ENCODE peak calls at places on chromosomes 7 and 10, in four cellular contexts. P is upper lobe of right lung, Y is GM13977, W is GM12865. R is an unnamed sample.

GRCh38 chr7:114934758-114935157 is 12.9 kb downstream of the MDFIC start:
- DNase-seq in P (no peak), Y (no peak), W (no peak), R (no peak)

GRCh38 chr10:117411440-117412428 is 36.5 kb upstream of the PDZD8 start:
- DNase-seq in P (no peak), Y (no peak), W (no peak), R (no peak)

GRCh38 chr7:86916277-86916825 is 143.1 kb downstream of the ELAPOR2 start:
- DNase-seq in P (no peak), Y (no peak), W (no peak), R (no peak)

GRCh38 chr7:116527521-116527920 is 2.7 kb downstream of the CAV1 start:
- DNase-seq in P (no peak), Y (no peak), W (no peak), R (no peak)

GRCh38 chr10:31261502-31262311 is 57.3 kb upstream of the ZEB1 start:
- DNase-seq in P (no peak), Y (no peak), W (no peak), R (peak)

GRCh38 chr7:70693690-70694356 is 438.1 kb upstream of the GALNT17 start:
- DNase-seq in P (peak), Y (peak), W (peak), R (peak)

GRCh38 chr10:3946234-3947229 is 161.5 kb upstream of the KLF6 start:
- DNase-seq in P (no peak), Y (no peak), W (no peak), R (no peak)

GRCh38 chr7:98214811-98215321 is 3.6 kb downstream of the BHLHA15 start:
- DNase-seq in P (peak), Y (peak), W (no peak), R (no peak)

GRCh38 chr10:4470231-4470840 is 355.7 kb upstream of the AKR1E2 start:
- DNase-seq in P (no peak), Y (no peak), W (no peak), R (peak)

GRCh38 chr7:118305686-118306085 is 81.2 kb downstream of the ANKRD7 start:
- DNase-seq in P (no peak), Y (no peak), W (no peak), R (no peak)

GRCh38 chr7:30723776-30724175 is 28.2 kb upstream of the INMT start:
- DNase-seq in P (peak), Y (no peak), W (no peak), R (no peak)

GRCh38 chr10:77899080-77899477 is 27.5 kb downstream of the DLG5 start:
- DNase-seq in P (no peak), Y (no peak), W (no peak), R (peak)

GRCh38 chr10:76309744-76310441 is 878.5 kb downstream of the LRMDA start:
- DNase-seq in P (no peak), Y (no peak), W (no peak), R (peak)

GRCh38 chr7:92763636-92764423 is 72.5 kb downstream of the CDK6 start:
- DNase-seq in P (no peak), Y (no peak), W (no peak), R (peak)

GRCh38 chr10:50234486-50234885 is 16.8 kb downstream of the ASAH2 start:
- DNase-seq in P (no peak), Y (no peak), W (no peak), R (no peak)

GRCh38 chr10:84267503-84268126 is 22.8 kb downstream of the RGR start:
- DNase-seq in P (no peak), Y (peak), W (peak), R (peak)

GRCh38 chr10:63217120-63217605 is 84.0 kb downstream of the NRBF2 start:
- DNase-seq in P (no peak), Y (peak), W (peak), R (peak)

GRCh38 chr7:100575746-100576383 is 2.2 kb upstream of the SAP25 start:
- DNase-seq in P (peak), Y (no peak), W (no peak), R (no peak)

GRCh38 chr7:901388-902154 is 25.2 kb downstream of the GET4 start:
- DNase-seq in P (peak), Y (peak), W (peak), R (peak)

GRCh38 chr10:18145652-18146051 is 5.4 kb downstream of the CACNB2 start:
- DNase-seq in P (no peak), Y (no peak), W (no peak), R (peak)

GRCh38 chr10:96700477-96701099 is 19.7 kb downstream of the PIK3AP1 start:
- DNase-seq in P (no peak), Y (no peak), W (peak), R (no peak)

GRCh38 chr7:55113760-55114541 is 95.1 kb downstream of the EGFR start:
- DNase-seq in P (no peak), Y (no peak), W (no peak), R (no peak)

GRCh38 chr7:114630186-114630824 is 215.7 kb downstream of the FOXP2 start:
- DNase-seq in P (no peak), Y (no peak), W (peak), R (no peak)

GRCh38 chr10:117135026-117135372 is 3.1 kb downstream of the VAX1 start:
- DNase-seq in P (no peak), Y (no peak), W (no peak), R (no peak)

GRCh38 chr10:107336061-107336460 is 171.6 kb upstream of the SORCS1 start:
- DNase-seq in P (no peak), Y (no peak), W (no peak), R (no peak)

GRCh38 chr7:135466442-135467206 is 43.3 kb downstream of the CNOT4 start:
- DNase-seq in P (no peak), Y (no peak), W (no peak), R (no peak)

GRCh38 chr7:123974326-123974908 is 49.4 kb downstream of the SPAM1 start:
- DNase-seq in P (no peak), Y (no peak), W (peak), R (no peak)

GRCh38 chr10:34824870-34825269 is 9.8 kb upstream of the PARD3 start:
- DNase-seq in P (no peak), Y (no peak), W (no peak), R (no peak)

GRCh38 chr10:13972609-13973008 is 358.1 kb downstream of the FRMD4A start:
- DNase-seq in P (no peak), Y (no peak), W (no peak), R (no peak)

GRCh38 chr10:96416643-96417042 is 57.8 kb upstream of the OPALIN start:
- DNase-seq in P (no peak), Y (no peak), W (no peak), R (peak)

GRCh38 chr10:131123496-131123895 is 188.0 kb downstream of the TCERG1L start:
- DNase-seq in P (no peak), Y (no peak), W (no peak), R (no peak)

GRCh38 chr10:2619472-2619871 is 447.9 kb upstream of the PFKP start:
- DNase-seq in P (no peak), Y (no peak), W (peak), R (no peak)

GRCh38 chr10:101012525-101013364 is 13.1 kb downstream of the LZTS2 start:
- DNase-seq in P (peak), Y (peak), W (peak), R (peak)

GRCh38 chr10:101014230-101014884 is 14.7 kb downstream of the LZTS2 start:
- DNase-seq in P (peak), Y (peak), W (peak), R (peak)

GRCh38 chr10:101013365-101013825 is 13.8 kb downstream of the LZTS2 start:
- DNase-seq in P (no peak), Y (no peak), W (no peak), R (no peak)

GRCh38 chr10:101010329-101010728 is 10.7 kb downstream of the LZTS2 start:
- DNase-seq in P (no peak), Y (no peak), W (no peak), R (no peak)

DNA sequence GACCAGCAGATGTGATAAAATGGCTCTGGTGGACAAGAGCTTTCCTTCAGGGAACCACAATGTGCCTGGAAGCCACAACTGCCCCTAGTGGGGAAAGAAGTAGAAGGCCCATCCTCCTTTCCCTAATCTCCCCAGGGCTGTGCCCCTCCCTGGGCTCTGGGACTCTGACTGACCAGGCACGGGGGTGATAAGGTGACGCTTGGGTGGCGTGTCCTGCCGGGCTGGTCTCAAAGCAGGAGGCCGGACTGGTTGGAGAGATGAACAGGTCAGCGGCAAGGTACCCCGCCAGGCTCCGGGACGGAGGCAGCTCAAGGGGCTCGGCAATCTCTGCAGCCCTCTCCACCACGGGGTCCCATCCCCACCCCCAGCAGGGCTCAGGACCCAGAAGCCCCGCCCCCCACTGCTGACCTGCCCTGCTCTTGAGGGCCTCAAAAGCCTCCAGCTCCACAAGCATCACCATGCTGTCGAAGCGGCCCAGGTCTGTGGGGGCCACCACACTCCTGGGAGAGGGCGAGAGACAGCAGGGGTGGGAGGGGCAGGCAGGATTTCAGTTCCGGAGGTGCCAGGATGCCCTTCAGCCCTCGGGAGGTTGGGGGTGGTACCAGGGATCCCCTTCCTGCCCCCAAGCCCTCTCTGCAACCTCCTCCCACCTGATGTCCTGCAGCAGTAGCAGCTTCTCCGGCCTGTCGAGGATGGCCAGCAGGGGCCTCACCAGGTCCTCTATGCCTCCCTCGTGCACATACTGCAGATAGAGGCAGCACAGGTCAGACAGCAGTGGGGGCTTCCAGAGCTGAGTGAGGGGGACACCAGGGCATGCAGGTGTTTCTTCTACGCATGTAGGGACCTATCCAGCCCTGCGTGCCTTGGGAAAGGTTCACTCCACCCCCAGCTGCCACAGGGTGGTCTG is 12.2 kb downstream of the LZTS2 start:
- DNase-seq in P (no peak), Y (no peak), W (no peak), R (no peak)
- TF ChIP-seq CTCF in P (peak), Y (no peak), W (no peak), R (peak)

DNA sequence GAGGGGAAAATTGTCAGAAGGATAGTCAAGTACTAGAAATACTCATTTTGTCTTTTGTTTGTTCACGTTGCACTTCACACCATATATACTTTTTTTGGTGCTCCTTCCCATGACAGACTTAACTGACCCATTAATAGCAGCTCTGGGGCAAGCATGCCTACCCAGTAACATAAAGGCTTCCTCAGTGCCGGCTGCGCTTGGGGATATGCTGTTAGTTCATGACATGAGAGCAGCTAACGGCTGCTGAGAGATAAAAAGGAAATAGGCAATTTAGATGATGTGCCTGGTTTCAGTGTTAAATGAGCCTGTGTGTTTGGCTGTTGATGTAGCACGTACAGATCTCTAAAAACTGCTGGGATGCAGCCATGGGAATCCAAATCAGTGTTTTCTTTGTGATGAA is 86.4 kb downstream of the TAX1BP1 start:
- DNase-seq in P (no peak), Y (no peak), W (no peak), R (no peak)
- TF ChIP-seq CTCF in P (no peak), Y (no peak), W (no peak), R (no peak)

GRCh38 chr10:23693398-23693797 is 254.5 kb downstream of the OTUD1 start:
- DNase-seq in P (no peak), Y (no peak), W (no peak), R (no peak)
- TF ChIP-seq CTCF in P (no peak), Y (no peak), W (no peak), R (no peak)

DNA sequence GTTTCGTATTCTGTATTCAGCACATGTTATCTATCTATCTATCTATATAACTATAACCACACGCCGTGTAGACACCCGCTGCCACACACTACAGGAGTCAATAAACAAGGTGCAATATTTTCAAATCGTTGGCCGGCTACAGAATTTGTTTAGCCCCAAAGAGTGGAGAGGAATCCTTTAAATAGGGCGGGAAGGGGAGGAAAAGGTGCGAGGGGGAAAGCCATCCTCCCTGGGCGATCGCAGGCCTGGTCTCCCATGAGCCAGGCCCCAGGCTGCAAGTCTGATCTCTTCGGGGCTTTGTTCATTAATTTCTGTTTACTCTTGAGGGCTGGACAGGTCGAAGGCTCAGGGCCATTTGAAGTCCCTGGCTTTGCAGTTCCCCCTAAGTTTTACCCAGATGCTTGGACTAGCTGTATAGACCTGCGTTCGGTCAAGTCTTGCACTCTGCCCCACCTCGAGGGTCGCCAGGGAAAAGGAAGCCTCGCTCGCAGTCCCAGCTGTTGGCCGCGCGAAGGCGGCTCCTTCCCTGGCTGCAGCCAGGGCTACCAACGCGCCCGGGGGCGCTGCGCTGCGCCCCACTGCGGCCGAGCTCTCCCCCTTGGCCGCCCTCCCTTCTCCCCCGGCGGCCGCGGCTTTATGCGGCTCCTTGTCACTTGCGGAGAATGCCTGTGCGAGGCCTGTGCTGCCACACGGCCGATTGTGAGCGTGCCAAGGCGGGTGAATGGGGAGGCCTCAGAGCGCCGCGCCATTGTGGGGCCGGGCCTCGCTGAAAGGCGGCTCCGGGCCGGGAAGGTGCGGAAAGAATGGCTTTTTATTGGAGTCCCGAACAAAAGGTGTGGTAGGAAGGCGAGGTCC is 3.9 kb downstream of the NKX2-3 start:
- DNase-seq in P (no peak), Y (peak), W (no peak), R (no peak)
- TF ChIP-seq CTCF in P (no peak), Y (no peak), W (no peak), R (no peak)

DNA sequence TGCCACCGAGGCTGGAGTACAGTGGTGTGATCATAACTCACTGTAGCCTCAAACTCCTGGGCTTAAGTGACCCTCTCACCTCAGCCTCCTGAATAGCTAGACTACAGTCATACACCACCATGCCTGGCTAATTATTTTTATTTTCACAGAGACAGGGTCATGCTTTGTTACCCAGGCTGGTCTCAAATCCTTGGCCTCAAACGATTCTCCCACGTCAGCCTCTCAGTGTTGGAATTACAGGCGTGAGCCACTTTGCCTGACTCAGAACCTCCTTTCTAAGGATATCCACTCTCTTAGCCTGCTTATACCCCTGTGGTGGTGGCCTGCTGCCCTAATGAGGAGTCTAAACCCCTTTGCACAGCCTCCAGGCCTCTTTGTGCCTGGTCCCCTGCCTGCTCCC is 4.2 kb upstream of the IGFBP1 start:
- DNase-seq in P (no peak), Y (no peak), W (no peak), R (no peak)
- TF ChIP-seq CTCF in P (no peak), Y (no peak), W (no peak), R (no peak)

GRCh38 chr10:69861251-69862240 is 59.8 kb downstream of the COL13A1 start:
- DNase-seq in P (no peak), Y (no peak), W (peak), R (peak)
- TF ChIP-seq CTCF in P (no peak), Y (no peak), W (peak), R (peak)

GRCh38 chr7:73628504-73628903 is 4.2 kb upstream of the MLXIPL start:
- DNase-seq in P (no peak), Y (no peak), W (no peak), R (no peak)
- TF ChIP-seq CTCF in P (no peak), Y (no peak), W (no peak), R (no peak)

DNA sequence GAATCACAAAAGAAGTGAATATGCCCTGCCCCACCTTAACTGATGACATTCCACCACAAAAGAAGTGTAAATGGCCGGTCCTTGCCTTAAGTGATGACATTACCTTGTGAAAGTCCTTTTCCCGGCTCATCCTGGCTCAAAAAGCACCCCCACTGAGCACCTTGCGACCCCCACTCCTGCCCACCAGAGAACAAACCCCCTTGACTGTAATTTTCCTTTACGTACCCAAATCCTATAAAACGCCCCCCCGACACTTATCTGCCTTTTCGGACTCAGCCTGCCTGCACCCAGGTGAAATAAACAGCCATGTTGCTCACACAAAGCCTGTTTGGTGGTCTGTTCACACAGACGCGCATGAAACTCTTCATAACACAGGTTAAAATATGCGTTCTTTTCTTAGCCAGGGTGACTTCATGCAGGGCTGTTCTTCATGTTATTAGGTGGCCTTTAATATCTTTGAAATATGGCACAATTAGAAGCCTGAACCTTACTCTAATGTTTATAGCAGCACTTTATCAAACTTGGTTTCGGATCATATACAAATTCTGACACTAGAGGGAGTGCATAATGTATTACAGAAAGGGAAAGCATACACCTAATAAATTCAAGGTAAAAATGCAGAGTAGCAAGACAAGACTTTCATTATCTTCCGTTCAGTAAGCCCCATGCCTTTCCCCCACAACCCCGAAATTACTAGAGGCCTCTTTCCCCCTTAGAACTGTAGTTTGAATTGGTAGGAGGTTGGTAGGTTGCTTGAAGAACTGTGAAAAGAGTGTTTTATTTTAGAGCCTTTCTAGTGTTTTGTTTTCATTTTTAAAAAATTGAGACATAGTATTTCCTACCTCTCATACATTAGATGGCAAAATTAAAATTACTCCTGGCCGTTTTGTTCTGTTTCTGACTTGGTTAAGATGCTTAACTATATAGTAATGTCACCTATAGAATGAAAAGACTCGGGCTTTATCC is 117.9 kb downstream of the NPY start:
- DNase-seq in P (no peak), Y (peak), W (peak), R (peak)
- TF ChIP-seq CTCF in P (peak), Y (peak), W (peak), R (peak)

GRCh38 chr10:132322621-132323048 is 9.4 kb upstream of the LRRC27 start:
- DNase-seq in P (no peak), Y (no peak), W (peak), R (peak)
- TF ChIP-seq CTCF in P (no peak), Y (no peak), W (no peak), R (peak)

R was measured in AG10803.